ENCODE peak calls at places on chromosome 1, in ten cellular contexts. D, H, A, E, V, N, B, C, Y and M are unnamed samples.

GRCh38 chr1:216815239-216815955 is 92.2 kb upstream of the ESRRG start:
- DNase-seq in D (peak; percentile 60), H (no peak), A (peak; percentile 50), E (peak; percentile 39), V (no peak), N (peak; percentile 2), B (peak; percentile 41), C (peak; percentile 10), Y (no peak), M (no peak)

GRCh38 chr1:172818841-172819527 is 160.1 kb downstream of the FASLG start:
- DNase-seq in D (no peak), H (no peak), A (no peak), E (no peak), V (peak; percentile 33), N (peak; percentile 29), B (no peak), C (no peak), Y (no peak), M (no peak)

GRCh38 chr1:162224267-162224666 is 152.4 kb downstream of the SPATA46 start:
- DNase-seq in D (no peak), H (no peak), A (no peak), E (no peak), V (no peak), N (no peak), B (no peak), C (no peak), Y (no peak), M (no peak)

GRCh38 chr1:6440198-6441126 is 15.9 kb downstream of the ESPN start:
- DNase-seq in D (no peak), H (peak; percentile 66), A (no peak), E (no peak), V (peak; percentile 33), N (peak; percentile 66), B (peak; percentile 62), C (no peak), Y (no peak), M (no peak)

GRCh38 chr1:92886886-92887419 is 55.1 kb downstream of the RPL5 start:
- DNase-seq in D (no peak), H (no peak), A (no peak), E (no peak), V (no peak), N (peak; percentile 73), B (no peak), C (no peak), Y (no peak), M (no peak)

GRCh38 chr1:70431874-70432273 is 20.8 kb downstream of the CTH start:
- DNase-seq in D (no peak), H (no peak), A (no peak), E (no peak), V (no peak), N (no peak), B (no peak), C (no peak), Y (no peak), M (no peak)

GRCh38 chr1:181485276-181486097 is 2.2 kb downstream of the CACNA1E start:
- DNase-seq in D (no peak), H (peak; percentile 37), A (no peak), E (no peak), V (no peak), N (peak; percentile 7), B (peak; percentile 82), C (peak; percentile 23), Y (no peak), M (no peak)

GRCh38 chr1:24203404-24203803 is 16.3 kb upstream of the IFNLR1 start:
- DNase-seq in D (no peak), H (no peak), A (no peak), E (no peak), V (no peak), N (no peak), B (no peak), C (no peak), Y (no peak), M (no peak)

GRCh38 chr1:173356211-173356762 is 120.8 kb upstream of the PRDX6 start:
- DNase-seq in D (no peak), H (peak; percentile 55), A (no peak), E (no peak), V (peak; percentile 32), N (no peak), B (no peak), C (no peak), Y (no peak), M (no peak)

GRCh38 chr1:171817511-171818265 is 23.6 kb upstream of the DNM3 start:
- DNase-seq in D (peak; percentile 50), H (peak; percentile 96), A (no peak), E (no peak), V (peak; percentile 93), N (peak; percentile 22), B (no peak), C (no peak), Y (peak; percentile 39), M (no peak)

DNA sequence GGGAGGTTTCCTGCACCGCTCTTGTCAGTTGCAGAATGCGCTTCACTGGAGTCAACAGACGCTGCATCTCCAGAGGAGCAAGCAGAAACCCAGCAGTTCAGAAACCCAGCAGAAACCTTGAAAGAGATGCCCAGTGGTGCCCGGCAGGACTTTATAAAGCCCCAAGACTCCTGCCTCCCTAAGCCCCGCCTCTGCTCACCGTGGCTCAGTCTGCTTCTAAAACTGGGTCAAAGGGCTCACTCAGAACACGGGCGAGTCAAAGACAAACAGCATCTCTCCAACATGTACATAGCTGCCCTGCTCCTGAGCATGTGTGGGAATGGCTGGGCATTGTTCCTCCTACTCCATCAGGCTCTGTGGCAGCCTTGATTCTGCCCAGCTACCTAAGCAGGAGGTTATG is at the start of gene HMGCS2:
- DNase-seq in D (no peak), H (no peak), A (no peak), E (no peak), V (no peak), N (peak; percentile 37), B (no peak), C (no peak), Y (no peak), M (no peak)
- H3K4me3 ChIP-seq in D (no peak within 1 kb of the TSS), H (no peak within 1 kb of the TSS), A (peak within 1 kb of the TSS; percentile 41), E (no peak within 1 kb of the TSS), V (no peak within 1 kb of the TSS), N (no peak within 1 kb of the TSS), B (no peak within 1 kb of the TSS), C (no peak within 1 kb of the TSS), Y (no peak within 1 kb of the TSS), M (peak within 1 kb of the TSS; percentile 21)

GRCh38 chr1:20285510-20285909 is 5.2 kb upstream of the VWA5B1 start:
- DNase-seq in D (no peak), H (no peak), A (no peak), E (no peak), V (no peak), N (no peak), B (no peak), C (no peak), Y (no peak), M (no peak)

GRCh38 chr1:20291621-20292020 is 946 bp downstream of the VWA5B1 start:
- DNase-seq in D (no peak), H (peak; percentile 32), A (no peak), E (no peak), V (no peak), N (no peak), B (peak; percentile 17), C (no peak), Y (no peak), M (no peak)

DNA sequence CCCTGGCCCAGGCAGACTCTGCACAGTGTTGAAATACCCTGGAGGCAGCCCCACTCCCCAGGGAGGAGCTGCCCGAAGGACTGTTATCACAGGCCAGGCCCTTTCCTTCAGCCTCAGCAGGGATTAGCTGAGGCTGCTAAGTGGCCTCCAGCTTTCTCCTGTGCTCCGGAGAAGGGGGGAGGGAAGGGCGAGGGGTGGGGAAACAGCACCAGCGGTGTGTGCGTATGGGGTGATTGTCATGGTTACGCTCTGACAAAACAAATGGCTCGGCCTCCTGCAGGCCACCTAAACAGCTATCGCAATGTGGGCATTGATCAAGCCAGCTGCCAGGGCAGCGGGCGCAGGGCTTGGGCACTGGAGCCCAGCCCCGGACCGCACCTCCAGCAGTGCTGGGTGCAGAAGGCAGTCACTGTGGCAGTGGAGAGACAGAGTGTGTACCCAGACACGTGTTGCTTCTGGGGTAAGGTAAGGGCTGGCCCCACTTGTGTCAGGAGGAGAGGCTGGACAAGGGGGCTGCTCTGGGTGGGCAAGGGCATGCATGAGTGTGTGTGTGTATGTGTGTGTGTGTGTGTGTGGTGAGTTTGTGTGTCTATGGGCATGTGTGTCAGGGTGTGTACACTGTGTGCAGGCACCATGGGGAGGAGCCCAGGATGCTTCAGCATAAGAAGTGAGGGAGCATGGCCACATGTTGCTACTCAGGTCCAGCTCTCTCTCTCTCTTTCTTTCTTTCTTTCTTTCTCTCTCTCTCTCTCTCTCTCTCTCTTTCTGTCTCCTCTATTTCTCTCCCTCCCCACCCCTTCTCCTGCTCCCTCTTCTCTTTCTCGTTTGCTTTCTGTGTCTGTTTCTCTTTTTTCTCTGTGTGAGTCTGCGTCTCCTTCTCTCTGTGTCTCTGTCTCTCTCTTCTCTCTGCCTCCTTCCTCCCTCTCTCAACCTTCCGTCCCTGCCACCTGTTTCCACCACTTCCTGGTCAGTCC is at the start of gene VWA5B1:
- DNase-seq in D (no peak), H (no peak), A (no peak), E (no peak), V (no peak), N (peak; percentile 44), B (peak; percentile 79), C (no peak), Y (no peak), M (no peak)
- H3K4me3 ChIP-seq in D (no peak within 1 kb of the TSS), H (no peak within 1 kb of the TSS), A (peak within 1 kb of the TSS; percentile 39), E (peak within 1 kb of the TSS; percentile 23), V (no peak within 1 kb of the TSS), N (no peak within 1 kb of the TSS), B (no peak within 1 kb of the TSS), C (no peak within 1 kb of the TSS), Y (no peak within 1 kb of the TSS), M (no peak within 1 kb of the TSS)

GRCh38 chr1:53485478-53486394 is 26.5 kb downstream of the DMRTB1 start:
- DNase-seq in D (peak; percentile 59), H (peak; percentile 87), A (peak; percentile 77), E (peak; percentile 68), V (peak; percentile 75), N (peak; percentile 75), B (peak; percentile 93), C (peak; percentile 82), Y (no peak), M (peak; percentile 79)
- H3K4me3 ChIP-seq in D (no peak overlapping the region), H (no peak overlapping the region), A (no peak overlapping the region), E (no peak overlapping the region), V (no peak overlapping the region), N (no peak overlapping the region), B (no peak overlapping the region), C (no peak overlapping the region), Y (no peak overlapping the region), M (no peak overlapping the region)

DNA sequence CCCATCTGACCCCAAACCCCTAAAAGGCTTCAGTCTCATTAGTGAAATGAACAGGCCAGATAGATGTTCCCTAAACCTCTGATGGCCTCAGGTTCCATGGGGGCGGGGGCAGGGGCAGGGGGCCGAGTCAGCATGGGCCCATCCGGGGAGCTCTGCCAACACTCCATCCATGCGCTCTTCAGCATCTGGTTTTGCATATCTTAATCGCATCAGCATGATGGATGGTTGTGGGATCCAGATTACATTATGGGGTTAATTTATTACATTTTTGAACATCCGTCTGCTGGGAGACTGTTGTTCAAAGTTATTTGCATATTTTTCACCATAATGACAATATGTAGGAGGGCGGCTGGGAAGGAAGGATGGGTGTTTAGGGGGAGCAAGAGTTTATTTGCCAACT is 3.1 kb upstream of the MAD2L2 start:
- DNase-seq in D (no peak), H (no peak), A (no peak), E (no peak), V (no peak), N (no peak), B (no peak), C (no peak), Y (no peak), M (no peak)
- H3K4me3 ChIP-seq in D (no peak overlapping the region), H (no peak overlapping the region), A (no peak overlapping the region), E (no peak overlapping the region), V (no peak overlapping the region), N (no peak overlapping the region), B (no peak overlapping the region), C (no peak overlapping the region), Y (no peak overlapping the region), M (no peak overlapping the region)